ENCODE peak calls at places on chromosomes 3 and 15, in four cellular contexts. One of them, this sample, is unnamed.

GRCh38 chr3:140950154-140950553 is 8.5 kb downstream of the SLC25A36 start:
- DNase-seq in K562: no peak
- DNase-seq in GM12878: no peak
- DNase-seq in HepG2: no peak
- DNase-seq in this sample: no peak

GRCh38 chr3:187401861-187402260 is 33.7 kb downstream of the RTP4 start:
- DNase-seq in K562: no peak
- DNase-seq in GM12878: no peak
- DNase-seq in HepG2: no peak
- DNase-seq in this sample: no peak

GRCh38 chr3:114241259-114241658 is 3.9 kb upstream of the ZNF80 start:
- DNase-seq in K562: peak; percentile 7
- DNase-seq in GM12878: no peak
- DNase-seq in HepG2: no peak
- DNase-seq in this sample: no peak

GRCh38 chr3:188197388-188197847 is 43.5 kb downstream of the LPP start:
- DNase-seq in K562: no peak
- DNase-seq in GM12878: no peak
- DNase-seq in HepG2: no peak
- DNase-seq in this sample: no peak

GRCh38 chr3:77772459-77772858 is 732.6 kb downstream of the ROBO2 start:
- DNase-seq in K562: no peak
- DNase-seq in GM12878: no peak
- DNase-seq in HepG2: no peak
- DNase-seq in this sample: no peak

GRCh38 chr15:40234783-40235182 is 4.1 kb upstream of the PAK6 start:
- DNase-seq in K562: no peak
- DNase-seq in GM12878: no peak
- DNase-seq in HepG2: no peak
- DNase-seq in this sample: no peak

GRCh38 chr3:171175840-171176239 is 149.3 kb upstream of the SLC2A2 start:
- DNase-seq in K562: no peak
- DNase-seq in GM12878: no peak
- DNase-seq in HepG2: no peak
- DNase-seq in this sample: no peak

GRCh38 chr15:81843226-81843625 is 202.6 kb downstream of the MEX3B start:
- DNase-seq in K562: no peak
- DNase-seq in GM12878: peak; percentile 27
- DNase-seq in HepG2: no peak
- DNase-seq in this sample: no peak

GRCh38 chr3:48414376-48415250 is 15.3 kb downstream of the PLXNB1 start:
- DNase-seq in K562: no peak
- DNase-seq in GM12878: no peak
- DNase-seq in HepG2: no peak
- DNase-seq in this sample: no peak

GRCh38 chr3:80733522-80734176 is 965.9 kb upstream of the ROBO1 start:
- DNase-seq in K562: peak; percentile 4
- DNase-seq in GM12878: no peak
- DNase-seq in HepG2: peak; percentile 95
- DNase-seq in this sample: peak; percentile 7

GRCh38 chr3:171420667-171421066 is 39.5 kb downstream of the TNIK start:
- DNase-seq in K562: no peak
- DNase-seq in GM12878: no peak
- DNase-seq in HepG2: no peak
- DNase-seq in this sample: no peak

GRCh38 chr3:186472466-186473008 is 71.6 kb downstream of the CRYGS start:
- DNase-seq in K562: no peak
- DNase-seq in GM12878: no peak
- DNase-seq in HepG2: no peak
- DNase-seq in this sample: no peak

GRCh38 chr3:71650372-71650771 is 66.8 kb upstream of the FOXP1 start:
- DNase-seq in K562: no peak
- DNase-seq in GM12878: no peak
- DNase-seq in HepG2: no peak
- DNase-seq in this sample: no peak

GRCh38 chr3:104598848-104599501 is 767.7 kb upstream of the ALCAM start:
- DNase-seq in K562: no peak
- DNase-seq in GM12878: no peak
- DNase-seq in HepG2: no peak
- DNase-seq in this sample: no peak

GRCh38 chr15:75578206-75578947 is 738 bp downstream of the PTPN9 start:
- DNase-seq in K562: peak; percentile 71
- DNase-seq in GM12878: no peak
- DNase-seq in HepG2: no peak
- DNase-seq in this sample: peak; percentile 40

GRCh38 chr15:40999190-40999589 is 45.9 kb downstream of the CHAC1 start:
- DNase-seq in K562: no peak
- DNase-seq in GM12878: no peak
- DNase-seq in HepG2: no peak
- DNase-seq in this sample: no peak

GRCh38 chr3:155431856-155432570 is 138.5 kb upstream of the STRIT1 start:
- DNase-seq in K562: no peak
- DNase-seq in GM12878: no peak
- DNase-seq in HepG2: no peak
- DNase-seq in this sample: no peak

GRCh38 chr3:50620846-50621245 is 3.9 kb downstream of the MAPKAPK3 start:
- DNase-seq in K562: no peak
- DNase-seq in GM12878: no peak
- DNase-seq in HepG2: no peak
- DNase-seq in this sample: no peak

GRCh38 chr3:186653079-186653710 is 12.6 kb upstream of the HRG start:
- DNase-seq in K562: no peak
- DNase-seq in GM12878: peak; percentile 61
- DNase-seq in HepG2: no peak
- DNase-seq in this sample: no peak

GRCh38 chr3:129732200-129732876 is 125.9 kb upstream of the PLXND1 start:
- DNase-seq in K562: no peak
- DNase-seq in GM12878: no peak
- DNase-seq in HepG2: peak; percentile 59
- DNase-seq in this sample: no peak

GRCh38 chr3:145952541-145952940 is 208.4 kb downstream of the PLOD2 start:
- DNase-seq in K562: no peak
- DNase-seq in GM12878: no peak
- DNase-seq in HepG2: no peak
- DNase-seq in this sample: no peak

GRCh38 chr3:181610083-181610972 is 101.4 kb upstream of the SOX2 start:
- DNase-seq in K562: no peak
- DNase-seq in GM12878: no peak
- DNase-seq in HepG2: no peak
- DNase-seq in this sample: no peak

GRCh38 chr3:69005071-69005816 is 8.2 kb downstream of the EOGT start:
- DNase-seq in K562: no peak
- DNase-seq in GM12878: no peak
- DNase-seq in HepG2: no peak
- DNase-seq in this sample: no peak

GRCh38 chr15:85762039-85762755 is 32.5 kb downstream of the KLHL25 start:
- DNase-seq in K562: no peak
- DNase-seq in GM12878: no peak
- DNase-seq in HepG2: no peak
- DNase-seq in this sample: no peak

GRCh38 chr15:91589360-91589759 is 264.1 kb upstream of the SLCO3A1 start:
- DNase-seq in K562: no peak
- DNase-seq in GM12878: no peak
- DNase-seq in HepG2: peak; percentile 10
- DNase-seq in this sample: no peak

GRCh38 chr3:37115451-37115850 is 58.9 kb downstream of the LRRFIP2 start:
- DNase-seq in K562: no peak
- DNase-seq in GM12878: no peak
- DNase-seq in HepG2: no peak
- DNase-seq in this sample: no peak

GRCh38 chr3:152307829-152308474 is 39.2 kb downstream of the MBNL1 start:
- DNase-seq in K562: no peak
- DNase-seq in GM12878: no peak
- DNase-seq in HepG2: peak; percentile 58
- DNase-seq in this sample: no peak

GRCh38 chr15:83210619-83211018 is 3.0 kb upstream of the HDGFL3 start:
- DNase-seq in K562: no peak
- DNase-seq in GM12878: no peak
- DNase-seq in HepG2: no peak
- DNase-seq in this sample: no peak

GRCh38 chr3:37944243-37944955 is 46.2 kb upstream of the VILL start:
- DNase-seq in K562: no peak
- DNase-seq in GM12878: no peak
- DNase-seq in HepG2: no peak
- DNase-seq in this sample: no peak

GRCh38 chr3:149552700-149553099 is 78.2 kb downstream of the TM4SF4 start:
- DNase-seq in K562: no peak
- DNase-seq in GM12878: no peak
- DNase-seq in HepG2: no peak
- DNase-seq in this sample: no peak

GRCh38 chr3:23611737-23612295 is 193.9 kb upstream of the UBE2E1 start:
- DNase-seq in K562: no peak
- DNase-seq in GM12878: no peak
- DNase-seq in HepG2: no peak
- DNase-seq in this sample: no peak

GRCh38 chr3:43770426-43771103 is 79.8 kb downstream of the ABHD5 start:
- DNase-seq in K562: peak; percentile 92
- DNase-seq in GM12878: no peak
- DNase-seq in HepG2: no peak
- DNase-seq in this sample: no peak
- TF ChIP-seq TARDBP in K562: peak; percentile 45
- TF ChIP-seq TARDBP in GM12878: no peak
- TF ChIP-seq TARDBP in HepG2: no peak
- TF ChIP-seq TARDBP in this sample: no peak

GRCh38 chr3:138694287-138695007 is 85.9 kb downstream of the FAIM start:
- DNase-seq in K562: peak; percentile 21
- DNase-seq in GM12878: no peak
- DNase-seq in HepG2: no peak
- DNase-seq in this sample: no peak
- TF ChIP-seq BHLHE40 in K562: peak; percentile 20
- TF ChIP-seq BHLHE40 in GM12878: no peak
- TF ChIP-seq BHLHE40 in HepG2: no peak
- TF ChIP-seq BHLHE40 in this sample: no peak

DNA sequence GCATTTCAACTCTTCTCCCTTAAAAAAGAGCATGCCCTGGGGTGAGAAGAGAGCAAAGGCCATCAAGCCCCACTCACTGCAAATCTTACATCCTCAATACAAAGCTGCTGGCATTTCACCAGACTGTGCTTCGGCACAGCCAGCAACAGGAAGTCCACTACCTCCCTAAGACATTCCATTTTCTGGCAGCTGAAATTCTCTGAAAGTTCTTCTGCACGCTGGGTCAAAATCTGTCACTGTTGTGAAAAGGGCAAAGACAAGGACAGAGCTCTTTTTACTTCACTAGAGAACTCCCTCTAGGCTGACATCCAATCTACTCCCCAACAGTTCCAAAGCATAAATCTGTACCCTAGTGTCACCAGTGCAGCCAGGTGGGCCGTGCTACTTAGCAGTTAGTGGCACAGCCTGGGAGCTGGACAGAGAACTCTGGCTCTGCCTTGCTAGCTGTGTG is 6.3 kb downstream of the MTMR10 start:
- DNase-seq in K562: no peak
- DNase-seq in GM12878: no peak
- DNase-seq in HepG2: no peak
- DNase-seq in this sample: no peak
- TF ChIP-seq FOXM1 in K562: no peak
- TF ChIP-seq FOXM1 in GM12878: no peak
- TF ChIP-seq FOXM1 in HepG2: no peak
- TF ChIP-seq FOXM1 in this sample: no peak

GRCh38 chr15:90106522-90107117 is 4.4 kb upstream of the IDH2 start:
- DNase-seq in K562: no peak
- DNase-seq in GM12878: no peak
- DNase-seq in HepG2: no peak
- DNase-seq in this sample: no peak
- TF ChIP-seq TARDBP in K562: no peak
- TF ChIP-seq TARDBP in GM12878: no peak
- TF ChIP-seq TARDBP in HepG2: no peak
- TF ChIP-seq TARDBP in this sample: no peak

DNA sequence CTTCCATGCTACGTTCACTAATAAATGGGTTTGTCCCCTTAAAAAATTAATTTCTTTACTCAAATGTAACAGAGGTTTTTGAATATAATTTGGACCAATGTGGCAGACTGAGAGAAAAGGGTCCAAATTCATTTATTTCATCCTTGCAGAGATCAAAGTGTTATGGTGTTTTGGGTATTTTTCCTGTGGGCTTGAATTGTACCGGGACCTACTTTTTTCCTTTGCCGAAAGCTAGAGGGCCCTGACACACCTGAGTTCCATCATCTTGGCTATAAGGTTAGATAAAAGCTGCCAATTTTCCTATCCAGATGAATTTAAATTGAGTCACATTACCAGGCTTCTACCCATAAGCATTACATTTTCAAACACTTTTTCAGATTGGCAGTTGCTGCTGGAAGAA is 893 bp downstream of the CCNB2 start:
- DNase-seq in K562: no peak
- DNase-seq in GM12878: no peak
- DNase-seq in HepG2: no peak
- DNase-seq in this sample: peak; percentile 5
- TF ChIP-seq BHLHE40 in K562: no peak
- TF ChIP-seq BHLHE40 in GM12878: no peak
- TF ChIP-seq BHLHE40 in HepG2: no peak
- TF ChIP-seq BHLHE40 in this sample: no peak

DNA sequence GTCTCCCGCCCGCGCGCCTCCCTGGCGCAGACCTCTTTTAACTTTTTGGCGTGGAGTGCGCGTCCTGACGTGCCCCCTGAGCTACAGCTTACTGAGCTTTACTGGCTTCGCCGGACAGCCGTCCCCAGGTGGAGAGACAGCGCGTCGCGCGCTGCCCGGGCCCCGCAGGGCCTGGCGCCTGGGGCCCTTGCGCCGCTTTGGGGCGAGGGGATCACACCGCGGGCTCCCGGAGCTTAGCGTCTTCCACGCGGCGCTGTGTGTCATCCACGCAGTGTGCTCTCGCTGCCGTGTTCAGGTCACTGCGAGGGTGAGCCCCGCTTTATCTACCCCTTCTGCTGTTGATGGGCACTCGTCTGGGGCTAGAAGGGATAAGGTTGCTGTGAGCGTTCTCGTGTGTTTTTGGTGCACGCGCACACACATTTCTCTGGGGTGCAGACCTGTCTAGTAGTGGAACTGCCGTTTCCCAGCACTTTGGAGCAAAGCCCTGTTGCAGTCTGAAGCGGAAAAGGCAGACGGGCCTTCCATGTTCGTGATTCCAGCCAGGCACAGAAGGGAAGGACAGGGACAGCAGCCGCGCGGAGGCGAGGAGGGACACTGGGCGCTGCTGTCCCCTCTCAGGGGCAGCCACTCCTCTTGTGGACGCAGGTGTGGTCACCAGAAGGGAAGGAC is 33.1 kb upstream of the ALDH1L1 start:
- DNase-seq in K562: no peak
- DNase-seq in GM12878: no peak
- DNase-seq in HepG2: no peak
- DNase-seq in this sample: no peak
- TF ChIP-seq FOXM1 in K562: no peak
- TF ChIP-seq FOXM1 in GM12878: no peak
- TF ChIP-seq FOXM1 in HepG2: no peak
- TF ChIP-seq FOXM1 in this sample: no peak

GRCh38 chr15:26772588-26773484 is at the start of gene GABRB3:
- DNase-seq in K562: no peak
- DNase-seq in GM12878: no peak
- DNase-seq in HepG2: no peak
- DNase-seq in this sample: peak; percentile 63
- TF ChIP-seq TARDBP in K562: no peak
- TF ChIP-seq TARDBP in GM12878: no peak
- TF ChIP-seq TARDBP in HepG2: no peak
- TF ChIP-seq TARDBP in this sample: no peak

GRCh38 chr15:71730277-71731144 is 79.8 kb upstream of the NR2E3 start:
- DNase-seq in K562: peak; percentile 63
- DNase-seq in GM12878: no peak
- DNase-seq in HepG2: peak; percentile 50
- DNase-seq in this sample: peak; percentile 66
- TF ChIP-seq BHLHE40 in K562: no peak
- TF ChIP-seq BHLHE40 in GM12878: no peak
- TF ChIP-seq BHLHE40 in HepG2: no peak
- TF ChIP-seq BHLHE40 in this sample: no peak